ENCODE peak calls at places on chromosome 12, in five cellular contexts. G is lower lobe of right lung, H is lung, K is psoas muscle, Q is PC-3. O is an unnamed sample. For H3K9me3, the result is how much of the 10 kb centered on the place peaks cover.

GRCh38 chr12:113230315-113231274 is 9.3 kb downstream of the TPCN1 start:
- DNase-seq in Q (no peak), G (no peak), K (peak), H (no peak), O (no peak)

GRCh38 chr12:92044435-92044834 is 101.2 kb downstream of the BTG1 start:
- DNase-seq in K (no peak), Q (peak), G (no peak), H (no peak), O (no peak)

GRCh38 chr12:47882796-47883546 is 21.8 kb downstream of the VDR start:
- DNase-seq in H (peak), G (peak), K (no peak), Q (no peak), O (no peak)

GRCh38 chr12:64826234-64826633 is 1.8 kb downstream of the TBC1D30 start:
- DNase-seq in H (peak), G (peak), K (peak), Q (no peak), O (no peak)

GRCh38 chr12:28583771-28584261 is 393.6 kb downstream of the CCDC91 start:
- DNase-seq in G (no peak), K (no peak), Q (peak), H (no peak), O (no peak)

GRCh38 chr12:92030618-92031017 is 115.0 kb downstream of the BTG1 start:
- DNase-seq in G (no peak), H (peak), K (no peak), Q (no peak), O (no peak)

GRCh38 chr12:26937443-26937862 is 328 bp downstream of the INTS13 start:
- DNase-seq in G (no peak), K (no peak), Q (peak), H (no peak), O (no peak)

GRCh38 chr12:98470469-98471082 is 44.8 kb upstream of the TMPO start:
- DNase-seq in H (no peak), Q (peak), G (no peak), K (no peak), O (no peak)

GRCh38 chr12:8077207-8077606 is 4.9 kb upstream of the NECAP1 start:
- DNase-seq in H (no peak), K (no peak), G (no peak), Q (peak), O (no peak)

GRCh38 chr12:127479256-127479655 is 787.7 kb upstream of the TMEM132C start:
- DNase-seq in Q (no peak), G (no peak), K (no peak), H (no peak), O (no peak)

GRCh38 chr12:101832030-101832429 is 1.3 kb upstream of the GNPTAB start:
- DNase-seq in Q (peak), H (no peak), K (no peak), G (no peak), O (no peak)

GRCh38 chr12:93011100-93011499 is 82.0 kb upstream of the EEA1 start:
- DNase-seq in G (no peak), K (no peak), H (no peak), Q (peak), O (no peak)

GRCh38 chr12:51678086-51678724 is 87.2 kb downstream of the SCN8A start:
- DNase-seq in K (no peak), G (no peak), H (no peak), Q (peak), O (peak)

GRCh38 chr12:53569174-53569557 is 57.0 kb downstream of the ATF7 start:
- DNase-seq in K (no peak), G (no peak), H (no peak), Q (peak), O (no peak)

GRCh38 chr12:64837427-64837826 is 13.0 kb downstream of the TBC1D30 start:
- DNase-seq in H (no peak), K (no peak), G (no peak), Q (no peak), O (no peak)

GRCh38 chr12:77152623-77153193 is 87.3 kb upstream of the E2F7 start:
- DNase-seq in K (no peak), G (no peak), Q (peak), H (no peak), O (no peak)

GRCh38 chr12:26953447-26953846 is 15.2 kb downstream of the FGFR1OP2 start:
- DNase-seq in G (peak), H (no peak), Q (no peak), K (no peak), O (no peak)

GRCh38 chr12:6380141-6381121 is 3.5 kb upstream of the LTBR start:
- DNase-seq in G (peak), K (no peak), H (no peak), Q (no peak), O (no peak)

DNA sequence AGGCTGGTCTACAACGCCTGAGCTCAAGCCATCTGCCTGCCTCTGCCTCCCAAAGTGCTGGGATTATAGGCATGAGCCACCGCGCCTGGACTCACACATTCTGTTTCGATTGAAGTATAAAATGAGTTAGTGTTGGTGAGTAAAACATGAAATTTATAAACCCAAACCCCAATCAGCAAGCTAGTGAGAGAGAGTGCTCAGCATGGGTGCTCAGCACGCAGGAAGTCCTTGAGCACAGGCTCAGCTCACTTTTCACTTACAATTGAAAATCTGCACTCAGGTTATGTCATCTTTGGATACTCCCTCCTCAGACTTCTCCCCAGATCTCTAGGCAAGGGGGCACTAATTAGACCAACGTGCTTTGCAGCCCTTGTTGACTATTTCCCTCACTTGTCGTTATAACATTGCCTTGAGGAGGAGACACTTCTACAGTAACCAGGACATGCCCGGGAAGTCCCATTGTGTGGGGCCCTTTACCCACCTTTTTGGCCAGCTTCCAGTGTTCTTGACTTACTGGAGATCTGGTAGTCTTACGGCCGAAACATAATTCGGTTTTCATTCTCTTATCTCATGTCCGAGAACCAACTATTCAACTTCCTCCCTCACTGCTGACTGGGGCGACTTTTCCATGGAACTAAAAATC is 68.5 kb upstream of the AMN1 start:
- DNase-seq in H (no peak), G (no peak), Q (no peak), K (no peak), O (no peak)
- TF ChIP-seq CTCF in H (no peak), G (no peak), Q (no peak), K (no peak), O (no peak)

DNA sequence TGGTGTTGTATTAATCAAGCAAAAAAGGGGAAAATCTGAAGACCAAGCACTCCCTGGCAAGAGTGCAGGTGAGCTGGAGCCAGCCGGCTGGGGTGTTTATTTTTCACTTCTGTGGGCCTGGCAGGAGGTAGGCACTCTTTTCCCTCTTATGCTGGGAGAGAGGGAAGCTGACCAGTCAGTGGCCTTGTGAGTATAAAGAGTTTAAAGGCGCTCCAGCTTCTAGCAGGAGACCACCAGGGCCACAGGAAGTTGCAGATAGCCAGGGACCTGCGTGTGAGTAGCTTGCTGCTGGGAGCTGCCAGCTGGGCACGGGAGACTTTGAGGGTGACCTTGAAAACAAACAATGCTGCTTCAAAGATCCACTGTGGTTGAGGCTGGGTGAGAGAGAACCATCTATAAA is 217.4 kb upstream of the PWP1 start:
- DNase-seq in H (peak), K (no peak), Q (no peak), G (no peak), O (no peak)
- H3K4me3 ChIP-seq in H (no peak), K (no peak), Q (no peak), G (no peak), O (no peak)

GRCh38 chr12:34298176-34298970 is 276.1 kb downstream of the ALG10 start:
- DNase-seq in Q (no peak), H (no peak), K (peak), G (peak), O (no peak)
- H3K9me3 ChIP-seq in Q (under half), H (half or more), K (under half), G (under half), O (under half)

GRCh38 chr12:11888029-11888428 is 182.7 kb upstream of the BCL2L14 start:
- DNase-seq in H (no peak), G (no peak), K (no peak), Q (no peak), O (no peak)

GRCh38 chr12:11892065-11892391 is 178.7 kb upstream of the BCL2L14 start:
- DNase-seq in H (no peak), G (no peak), K (no peak), Q (no peak), O (no peak)

GRCh38 chr12:11893998-11894397 is 176.7 kb upstream of the BCL2L14 start:
- DNase-seq in H (no peak), G (no peak), K (no peak), Q (no peak), O (peak)

GRCh38 chr12:11894890-11895289 is 175.8 kb upstream of the BCL2L14 start:
- DNase-seq in K (no peak), H (no peak), G (no peak), Q (no peak), O (no peak)

DNA sequence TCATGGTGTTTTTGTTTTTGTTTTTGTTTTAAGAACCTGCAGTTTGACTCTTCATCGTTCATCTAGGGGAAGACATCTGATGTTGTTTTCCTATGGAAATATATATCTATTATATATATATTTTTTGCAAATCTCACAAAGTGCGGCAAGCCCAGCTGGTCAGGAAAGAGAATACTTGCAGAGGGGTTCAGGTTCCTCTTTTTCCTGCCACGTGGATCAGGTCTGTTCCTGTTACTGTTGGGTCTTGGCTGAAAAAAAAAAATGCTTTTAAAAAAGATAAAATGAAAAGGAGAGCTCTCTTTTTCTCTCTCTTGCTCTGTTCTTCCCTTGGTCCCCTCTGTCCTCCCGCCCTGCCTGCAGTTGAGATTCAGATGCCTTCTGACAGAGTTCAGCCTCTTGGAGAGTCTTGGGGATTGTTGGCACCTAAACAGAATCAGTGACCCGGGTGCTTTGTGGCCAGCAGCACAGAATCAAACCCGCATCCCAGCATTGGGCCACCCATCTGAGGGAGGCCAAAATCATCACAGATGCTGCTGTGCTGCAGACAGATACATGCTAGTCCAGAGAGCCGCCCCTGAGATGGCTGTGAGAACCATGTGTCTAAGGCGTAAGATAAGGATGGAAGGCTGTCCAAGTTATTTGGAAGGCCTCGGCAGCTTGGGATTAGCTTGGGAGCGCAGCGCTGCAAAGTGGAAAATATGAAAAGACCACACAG is 179.2 kb upstream of the BCL2L14 start:
- DNase-seq in G (no peak), H (no peak), Q (no peak), K (no peak), O (no peak)
- TF ChIP-seq CTCF in G (no peak), H (no peak), Q (no peak), K (no peak), O (no peak)

DNA sequence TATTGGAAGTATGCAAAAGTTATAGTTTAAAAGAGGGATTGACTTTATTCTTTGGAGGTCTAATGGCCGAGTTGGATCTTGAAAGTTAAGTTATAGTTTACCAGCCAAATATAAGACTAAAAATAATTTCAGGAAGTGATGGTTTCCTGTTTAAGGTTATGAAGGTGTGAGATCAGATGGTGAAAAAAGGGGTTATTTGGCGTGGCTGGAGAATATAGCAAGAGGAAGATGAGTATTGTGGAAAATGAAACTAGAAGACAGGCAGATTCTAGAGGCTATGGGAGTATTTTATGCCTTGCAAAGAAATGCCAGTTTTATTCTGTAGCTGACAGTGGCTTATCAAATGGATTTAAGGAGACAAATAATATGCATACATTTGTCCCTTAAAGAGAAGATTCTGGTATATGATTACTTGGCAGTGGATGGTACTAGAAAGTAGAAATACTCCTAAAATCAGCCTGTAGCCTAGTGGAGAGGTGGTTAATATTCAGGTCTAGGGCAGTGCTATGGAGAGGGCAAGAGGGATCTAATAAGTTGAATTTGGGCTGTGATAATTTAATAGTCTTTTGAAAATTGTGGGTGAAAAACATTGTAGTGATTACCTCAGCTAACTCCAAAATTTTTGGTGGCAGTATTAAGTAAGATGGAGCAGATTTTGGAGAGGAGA is 1091.8 kb upstream of the ATXN7L3B start:
- DNase-seq in Q (no peak), H (no peak), G (no peak), K (no peak), O (no peak)
- H3K4me3 ChIP-seq in Q (no peak), H (no peak), G (no peak), K (no peak), O (no peak)

GRCh38 chr12:96886998-96887677 is 19.9 kb upstream of the NEDD1 start:
- DNase-seq in Q (no peak), H (no peak), K (no peak), G (no peak), O (no peak)

GRCh38 chr12:96880220-96880619 is 26.8 kb upstream of the NEDD1 start:
- DNase-seq in G (no peak), H (no peak), Q (no peak), K (no peak), O (no peak)

GRCh38 chr12:96882862-96883261 is 24.2 kb upstream of the NEDD1 start:
- DNase-seq in Q (peak), K (no peak), G (no peak), H (no peak), O (no peak)

GRCh38 chr12:96881608-96882007 is 25.4 kb upstream of the NEDD1 start:
- DNase-seq in H (no peak), K (no peak), G (no peak), Q (no peak), O (no peak)

DNA sequence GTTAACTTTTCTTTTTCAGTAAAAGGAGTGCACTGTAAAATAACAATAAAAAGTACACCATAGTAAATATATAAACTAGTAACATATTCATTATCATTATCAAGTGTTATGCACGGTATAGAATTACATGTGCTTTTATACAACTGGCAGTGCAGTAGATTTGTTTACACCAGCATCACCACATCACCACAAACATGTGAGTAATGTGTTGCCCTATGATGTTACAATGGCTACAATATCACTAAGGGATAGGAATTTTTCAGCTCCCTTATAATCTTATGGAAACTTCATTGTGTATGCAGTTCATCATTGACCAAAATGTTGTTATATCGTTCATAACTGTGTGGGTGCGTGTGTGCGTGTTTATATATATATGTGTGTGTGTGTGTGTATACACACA is 23.5 kb upstream of the NEDD1 start:
- DNase-seq in Q (peak), K (no peak), H (no peak), G (no peak), O (no peak)
- H3K9me3 ChIP-seq in Q (under half), K (under half), H (under half), G (under half), O (under half)

GRCh38 chr12:66742508-66743367 is 63.9 kb upstream of the GRIP1 start:
- DNase-seq in H (no peak), K (no peak), G (no peak), Q (no peak), O (no peak)

GRCh38 chr12:66740257-66740656 is 61.4 kb upstream of the GRIP1 start:
- DNase-seq in H (no peak), K (no peak), Q (peak), G (no peak), O (no peak)

GRCh38 chr12:66741919-66742318 is 63.0 kb upstream of the GRIP1 start:
- DNase-seq in H (no peak), G (no peak), K (no peak), Q (no peak), O (no peak)

GRCh38 chr12:66746489-66747201 is 67.8 kb upstream of the GRIP1 start:
- DNase-seq in G (no peak), H (no peak), K (no peak), Q (no peak), O (no peak)

DNA sequence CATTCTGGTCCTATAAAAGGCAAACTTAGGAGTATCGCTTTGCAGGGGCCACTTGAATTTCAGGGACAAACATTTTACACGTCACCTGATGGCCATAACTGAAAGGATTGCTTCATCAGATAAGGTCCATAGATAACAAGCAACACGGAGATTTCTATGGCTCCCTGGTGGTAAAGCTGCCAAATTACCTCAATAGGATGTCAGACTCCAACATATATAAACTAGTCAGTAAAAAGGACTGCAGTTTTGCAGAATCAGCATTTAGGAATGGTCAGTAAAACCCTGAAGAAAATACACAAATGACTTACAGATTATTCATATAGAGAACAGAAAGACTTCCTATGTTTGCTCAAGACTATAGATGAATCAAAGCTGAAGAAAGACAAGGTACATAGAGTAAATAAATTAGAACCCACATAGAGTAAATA is 66.1 kb upstream of the GRIP1 start:
- DNase-seq in H (no peak), K (no peak), Q (peak), G (no peak), O (no peak)
- TF ChIP-seq CTCF in H (no peak), K (no peak), Q (no peak), G (no peak), O (no peak)

DNA sequence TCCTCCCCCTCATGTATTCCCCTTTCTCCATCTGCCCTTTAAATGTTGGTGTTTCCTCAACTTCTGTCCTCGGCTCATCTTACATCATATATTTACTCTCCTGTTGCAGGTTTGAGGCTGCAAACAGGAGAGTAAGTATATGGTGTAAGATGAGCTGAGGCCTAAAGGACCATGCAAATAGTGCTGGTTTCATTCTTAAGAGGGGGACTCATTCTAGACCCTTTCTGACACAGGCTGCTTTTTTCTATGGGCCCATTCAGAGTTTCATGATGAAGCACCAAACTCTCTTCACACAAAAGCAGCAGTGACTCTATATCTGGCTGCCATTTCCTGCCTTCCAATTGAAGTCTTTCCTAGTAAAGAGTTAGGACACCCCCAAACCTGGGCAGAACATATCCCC is 218.5 kb downstream of the PHLDA1 start:
- DNase-seq in Q (no peak), K (no peak), H (no peak), G (no peak), O (no peak)
- H3K4me3 ChIP-seq in Q (no peak), K (no peak), H (no peak), G (no peak), O (peak)

O was measured in WERI-Rb-1.